ENCODE peak calls at places on chromosomes 5 and 9, in six cellular contexts. W is thyroid gland, B is transverse colon, S is spleen, Y is A549, R is stomach. V is an unnamed sample.

GRCh38 chr5:135249658-135250057 is 149.4 kb downstream of the MACROH2A1 start:
- DNase-seq in W (no peak), B (no peak), S (peak), Y (no peak), R (peak), V (no peak)

GRCh38 chr9:135602789-135603481 is 36.4 kb downstream of the GLT6D1 start:
- DNase-seq in W (peak), B (peak), S (peak), Y (peak), R (peak), V (peak)

GRCh38 chr5:119022017-119022745 is 33.8 kb upstream of the DTWD2 start:
- DNase-seq in W (no peak), B (no peak), S (peak), Y (peak), R (no peak), V (no peak)

GRCh38 chr5:156258934-156259333 is 68.0 kb upstream of the SGCD start:
- DNase-seq in W (no peak), B (no peak), S (no peak), Y (no peak), R (no peak), V (no peak)

GRCh38 chr5:59591162-59591561 is 302.4 kb downstream of the PDE4D start:
- DNase-seq in W (no peak), B (no peak), S (no peak), Y (no peak), R (no peak), V (no peak)

GRCh38 chr5:108579236-108579635 is 168.5 kb upstream of the FER start:
- DNase-seq in W (no peak), B (no peak), S (no peak), Y (no peak), R (no peak), V (no peak)

GRCh38 chr9:90698874-90699440 is 56.3 kb upstream of the DIRAS2 start:
- DNase-seq in W (no peak), B (no peak), S (no peak), Y (no peak), R (no peak), V (no peak)

GRCh38 chr9:87464110-87464991 is 33.3 kb upstream of the DAPK1 start:
- DNase-seq in W (peak), B (no peak), S (no peak), Y (no peak), R (no peak), V (no peak)

GRCh38 chr5:128349044-128349629 is 188.9 kb downstream of the FBN2 start:
- DNase-seq in W (no peak), B (peak), S (no peak), Y (peak), R (peak), V (no peak)

GRCh38 chr5:97979740-97980139 is 793.7 kb upstream of the RGMB start:
- DNase-seq in W (no peak), B (no peak), S (no peak), Y (no peak), R (no peak), V (no peak)

GRCh38 chr9:5437254-5438216 is at the start of gene PLGRKT:
- DNase-seq in W (peak), B (peak), S (peak), Y (peak), R (peak), V (peak)
- TF ChIP-seq POLR2A in W (no peak), B (peak), S (peak), Y (peak), R (no peak), V (peak)

DNA sequence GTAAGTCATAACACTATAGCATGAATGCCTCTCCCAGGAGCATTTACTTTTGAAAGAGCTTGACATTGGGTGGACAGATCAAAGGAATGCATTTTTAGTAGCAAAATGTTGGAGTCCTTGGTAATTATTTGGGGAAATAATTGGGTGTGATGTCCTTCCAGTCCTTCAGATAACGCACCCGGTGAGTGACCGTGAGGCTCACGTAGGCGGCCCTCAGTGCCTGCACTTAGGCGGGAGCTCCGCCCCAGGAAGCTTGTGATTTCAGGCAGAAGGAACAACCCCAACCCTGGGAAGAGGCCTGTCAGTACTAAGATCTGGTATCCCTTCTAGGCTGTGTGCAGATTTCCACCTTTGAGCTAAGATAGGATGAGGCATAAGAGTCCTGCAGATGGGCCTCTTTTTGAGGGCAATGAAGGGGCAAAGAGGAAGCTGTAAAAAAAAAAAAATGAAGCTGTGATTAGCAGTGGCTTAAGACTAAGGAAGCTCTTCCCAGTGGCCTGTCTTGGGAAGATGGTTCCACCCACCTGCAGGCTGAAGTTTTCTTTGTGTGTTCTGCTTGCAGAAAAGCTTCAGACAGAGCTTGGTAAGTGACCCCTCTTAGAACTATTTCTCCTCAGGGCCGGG is 14.9 kb downstream of the BTNL9 start:
- DNase-seq in W (no peak), B (no peak), S (no peak), Y (no peak), R (no peak), V (no peak)
- TF ChIP-seq POLR2A in W (no peak), B (no peak), S (no peak), Y (no peak), R (no peak), V (no peak)

GRCh38 chr5:56908942-56909293 is 478 bp upstream of the SETD9 start:
- DNase-seq in W (peak), B (no peak), S (no peak), Y (no peak), R (no peak), V (peak)
- TF ChIP-seq POLR2A in W (no peak), B (no peak), S (no peak), Y (no peak), R (no peak), V (no peak)

DNA sequence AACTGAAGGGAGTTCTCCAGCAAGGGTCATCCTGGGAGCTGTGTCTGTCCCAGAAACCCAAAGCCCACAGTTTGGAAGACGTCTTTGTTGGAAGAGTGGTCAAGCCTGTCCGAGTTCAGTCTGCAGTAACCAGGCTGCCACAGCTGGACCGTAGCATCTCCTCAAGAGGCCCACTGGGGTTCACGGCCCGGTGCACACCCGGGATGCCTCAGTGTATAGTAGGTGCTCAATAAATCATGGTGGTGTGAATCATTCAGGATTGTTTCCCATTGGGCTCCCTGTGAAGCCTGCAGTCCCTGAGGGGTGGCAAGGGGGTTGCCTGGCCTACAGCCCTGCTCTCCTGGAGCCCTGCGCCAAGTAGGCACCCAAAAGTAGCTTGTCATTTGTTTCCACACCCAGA is 10.3 kb upstream of the PRRX2 start:
- DNase-seq in W (no peak), B (no peak), S (no peak), Y (no peak), R (no peak), V (no peak)
- TF ChIP-seq POLR2A in W (no peak), B (no peak), S (no peak), Y (no peak), R (no peak), V (no peak)

DNA sequence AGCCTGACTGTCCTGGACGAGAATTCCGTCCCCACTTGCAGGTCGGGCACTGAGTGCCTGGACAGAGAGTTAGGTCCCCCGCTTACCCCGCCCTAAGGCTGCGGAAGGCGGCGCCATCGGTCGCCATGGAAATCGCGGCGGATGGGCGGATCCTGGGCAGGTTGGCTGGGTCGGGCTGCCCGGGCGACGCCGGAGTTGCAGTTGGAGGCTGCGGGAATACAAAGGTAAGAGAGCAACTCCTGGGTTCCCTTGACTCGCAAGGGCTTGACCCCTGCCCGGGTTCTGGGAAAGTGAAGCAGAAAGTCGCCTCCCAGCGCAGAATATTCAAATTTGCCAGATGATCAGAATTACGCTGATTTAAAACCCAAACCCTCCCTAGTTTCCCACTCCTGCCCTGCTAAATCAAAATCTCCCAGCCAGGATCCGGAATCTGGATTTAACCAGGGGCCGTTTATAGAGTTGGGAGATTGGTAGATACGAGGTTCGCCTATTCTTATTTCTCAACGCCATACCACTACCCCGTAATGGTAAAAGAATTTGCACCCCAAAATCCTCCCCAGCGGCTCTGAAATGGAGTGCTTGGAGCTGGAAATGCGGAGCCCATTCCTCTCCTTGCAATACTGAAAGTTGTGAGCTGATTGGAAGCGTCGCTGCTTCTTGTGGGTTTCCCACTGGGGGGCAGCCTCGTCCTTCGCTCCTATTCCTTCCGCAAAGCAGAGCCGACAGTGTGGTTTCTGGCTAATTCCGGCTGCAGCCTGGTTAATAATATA is 156.4 kb upstream of the RASEF start:
- DNase-seq in W (peak), B (peak), S (peak), Y (peak), R (peak), V (peak)
- TF ChIP-seq POLR2A in W (no peak), B (no peak), S (no peak), Y (peak), R (no peak), V (peak)

DNA sequence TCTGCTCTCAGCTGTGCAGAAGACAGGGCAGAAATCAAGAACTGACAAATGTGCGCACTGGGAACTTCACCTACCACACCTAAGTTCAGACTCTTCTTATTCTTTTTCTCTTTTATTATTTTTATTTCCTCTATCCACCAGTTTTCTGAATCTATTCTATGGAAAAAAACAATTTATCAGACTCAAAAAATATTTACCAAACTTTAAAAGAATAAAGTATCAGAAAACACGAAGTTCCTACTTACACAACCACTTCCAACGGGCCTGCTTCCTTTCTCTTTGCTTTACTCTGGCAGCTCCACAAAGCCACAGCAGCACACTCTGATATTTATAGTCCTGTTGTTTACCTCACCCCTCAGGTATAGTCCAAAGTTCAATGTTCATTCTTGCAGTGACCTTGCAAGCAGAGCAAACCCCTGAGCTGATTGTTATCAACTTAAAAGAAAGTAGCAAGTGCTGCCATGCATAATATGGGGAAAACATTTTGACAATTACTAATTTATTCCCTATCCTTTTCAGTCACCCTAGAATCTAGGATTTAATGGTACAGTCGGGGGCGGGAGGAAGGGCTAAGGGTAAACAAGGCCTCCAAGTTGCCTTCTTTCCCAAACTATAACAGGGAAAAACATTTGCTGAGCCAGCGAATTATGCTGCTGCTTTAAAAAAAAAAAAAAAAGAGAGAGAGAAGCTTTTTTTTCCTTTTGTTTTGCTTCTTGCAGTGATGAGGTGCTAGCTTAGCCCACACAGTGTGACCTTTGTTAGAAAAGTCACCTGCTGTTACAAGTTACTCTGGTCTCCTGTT is at the start of gene SELENOP:
- DNase-seq in W (peak), B (peak), S (no peak), Y (peak), R (peak), V (peak)
- TF ChIP-seq POLR2A in W (peak), B (peak), S (peak), Y (no peak), R (no peak), V (no peak)

GRCh38 chr5:140595538-140595937 is 30.9 kb downstream of the SLC35A4 start:
- DNase-seq in W (peak), B (peak), S (no peak), Y (no peak), R (no peak), V (no peak)
- TF ChIP-seq POLR2A in W (no peak), B (no peak), S (no peak), Y (no peak), R (no peak), V (no peak)

GRCh38 chr9:134327671-134328231 is 1.5 kb downstream of the RXRA start:
- DNase-seq in W (peak), B (no peak), S (no peak), Y (no peak), R (no peak), V (no peak)

GRCh38 chr9:134324359-134325095 is 1.7 kb upstream of the RXRA start:
- DNase-seq in W (peak), B (peak), S (peak), Y (no peak), R (no peak), V (peak)

GRCh38 chr9:134326754-134327526 is 685 bp downstream of the RXRA start:
- DNase-seq in W (peak), B (no peak), S (peak), Y (peak), R (no peak), V (peak)

GRCh38 chr9:134325096-134325812 is 1.0 kb upstream of the RXRA start:
- DNase-seq in W (peak), B (peak), S (peak), Y (peak), R (peak), V (peak)

GRCh38 chr9:134325813-134326753 is at the start of gene RXRA:
- DNase-seq in W (peak), B (peak), S (peak), Y (peak), R (peak), V (peak)
- TF ChIP-seq POLR2A in W (peak), B (peak), S (no peak), Y (peak), R (no peak), V (peak)

GRCh38 chr9:72951520-72952393 is 1.1 kb downstream of the ALDH1A1 start:
- DNase-seq in W (no peak), B (no peak), S (no peak), Y (peak), R (no peak), V (no peak)

GRCh38 chr9:72952394-72952720 is 496 bp downstream of the ALDH1A1 start:
- DNase-seq in W (no peak), B (no peak), S (no peak), Y (peak), R (no peak), V (no peak)

GRCh38 chr9:72954431-72955420 is 1.9 kb upstream of the ALDH1A1 start:
- DNase-seq in W (no peak), B (peak), S (no peak), Y (peak), R (no peak), V (no peak)

GRCh38 chr9:72951043-72951442 is 1.8 kb downstream of the ALDH1A1 start:
- DNase-seq in W (no peak), B (no peak), S (no peak), Y (peak), R (no peak), V (no peak)

GRCh38 chr9:72952914-72953313 is at the start of gene ALDH1A1:
- DNase-seq in W (peak), B (peak), S (no peak), Y (peak), R (peak), V (no peak)
- TF ChIP-seq POLR2A in W (peak), B (peak), S (no peak), Y (peak), R (no peak), V (no peak)

V was measured in H54.